ENCODE peak calls at places on chromosomes 5 and 9, in five cellular contexts. T, R, X, V and A are unnamed samples.

GRCh38 chr5:98458004-98458403 is 315.5 kb upstream of the RGMB start:
- DNase-seq in T (no peak), V (no peak), R (no peak), X (no peak), A (no peak)

GRCh38 chr5:157447246-157447645 is 12.8 kb upstream of the NIPAL4 start:
- DNase-seq in X (no peak), V (no peak), T (no peak), R (no peak), A (peak; percentile 19)

GRCh38 chr5:32707394-32707997 is 3.6 kb upstream of the NPR3 start:
- DNase-seq in V (peak; percentile 27), X (peak; percentile 21), T (no peak), R (no peak), A (peak; percentile 74)

GRCh38 chr5:156119692-156120091 is 207.3 kb upstream of the SGCD start:
- DNase-seq in X (no peak), R (no peak), T (no peak), V (no peak), A (no peak)

GRCh38 chr5:146466521-146467349 is 19.6 kb downstream of the TCERG1 start:
- DNase-seq in T (no peak), R (no peak), V (no peak), X (no peak), A (peak; percentile 21)

GRCh38 chr9:9764821-9765220 is 848.0 kb downstream of the PTPRD start:
- DNase-seq in T (no peak), X (no peak), R (no peak), V (no peak), A (no peak)

GRCh38 chr5:132466453-132467291 is 23.9 kb downstream of the IRF1 start:
- DNase-seq in V (peak; percentile 61), T (peak; percentile 94), X (no peak), R (no peak), A (no peak)

GRCh38 chr9:73152953-73153352 is 1.3 kb downstream of the ANXA1 start:
- DNase-seq in X (no peak), T (peak; percentile 20), V (no peak), R (no peak), A (no peak)

GRCh38 chr9:16726023-16726422 is 144.4 kb downstream of the BNC2 start:
- DNase-seq in R (no peak), V (no peak), T (no peak), X (no peak), A (peak; percentile 53)

GRCh38 chr9:93891549-93892310 is 63.4 kb downstream of the BARX1 start:
- DNase-seq in T (no peak), X (no peak), R (no peak), V (no peak), A (no peak)

GRCh38 chr5:139177809-139178581 is 20.2 kb downstream of the SIL1 start:
- DNase-seq in X (no peak), V (no peak), T (peak; percentile 43), R (no peak), A (no peak)

GRCh38 chr9:79655571-79655970 is 83.8 kb downstream of the TLE4 start:
- DNase-seq in V (no peak), X (no peak), T (no peak), R (no peak), A (no peak)

GRCh38 chr5:153676821-153677220 is 186.4 kb downstream of the GRIA1 start:
- DNase-seq in X (no peak), R (no peak), T (no peak), V (no peak), A (no peak)

GRCh38 chr5:91469517-91470165 is 86.5 kb upstream of the ARRDC3 start:
- DNase-seq in X (no peak), R (no peak), T (no peak), V (no peak), A (no peak)

GRCh38 chr9:22416692-22417060 is 29.9 kb upstream of the DMRTA1 start:
- DNase-seq in V (no peak), X (no peak), R (no peak), T (no peak), A (peak; percentile 2)

GRCh38 chr5:168327994-168328393 is 36.5 kb downstream of the WWC1 start:
- DNase-seq in T (no peak), X (no peak), R (no peak), V (no peak), A (no peak)

GRCh38 chr9:134058716-134059115 is 9.1 kb downstream of the BRD3 start:
- DNase-seq in T (no peak), X (no peak), V (no peak), R (no peak), A (no peak)

GRCh38 chr9:93091056-93091452 is 5.0 kb upstream of the CARD19 start:
- DNase-seq in R (no peak), T (no peak), X (no peak), V (no peak), A (no peak)

GRCh38 chr9:120393386-120394057 is 186.4 kb downstream of the CDK5RAP2 start:
- DNase-seq in X (no peak), V (no peak), T (no peak), R (no peak), A (no peak)

GRCh38 chr9:130825051-130825651 is 9.9 kb upstream of the ABL1 start:
- DNase-seq in R (peak; percentile 80), V (no peak), X (no peak), T (no peak), A (peak; percentile 86)

GRCh38 chr9:134065720-134066419 is 2.0 kb downstream of the BRD3 start:
- DNase-seq in T (peak; percentile 53), X (no peak), V (peak; percentile 81), R (peak; percentile 66), A (no peak)

GRCh38 chr9:137217276-137218211 is 4.5 kb downstream of the RNF208 start:
- DNase-seq in R (peak; percentile 84), T (no peak), V (peak; percentile 66), X (peak; percentile 53), A (peak; percentile 89)

GRCh38 chr5:143402464-143403356 is 776 bp downstream of the NR3C1 start:
- DNase-seq in R (peak; percentile 46), X (no peak), V (peak; percentile 34), T (no peak), A (peak; percentile 74)

GRCh38 chr9:132849168-132849831 is 28.8 kb downstream of the AK8 start:
- DNase-seq in R (no peak), T (no peak), V (no peak), X (no peak), A (no peak)

GRCh38 chr9:8338249-8338721 is 538.7 kb upstream of the DMAC1 start:
- DNase-seq in T (no peak), R (no peak), X (no peak), V (no peak), A (no peak)

GRCh38 chr5:8650197-8650596 is 781.2 kb downstream of the MTRR start:
- DNase-seq in X (no peak), T (no peak), R (no peak), V (no peak), A (no peak)

GRCh38 chr5:132086277-132086794 is 12.7 kb downstream of the CSF2 start:
- DNase-seq in R (peak; percentile 49), X (no peak), V (no peak), T (no peak), A (no peak)

GRCh38 chr5:172766287-172767104 is 4.5 kb downstream of the DUSP1 start:
- DNase-seq in V (peak; percentile 86), T (no peak), R (no peak), X (no peak), A (no peak)

GRCh38 chr5:172763120-172763464 is 7.9 kb downstream of the DUSP1 start:
- DNase-seq in R (no peak), T (no peak), X (no peak), V (no peak), A (no peak)

GRCh38 chr5:172765766-172766286 is 5.2 kb downstream of the DUSP1 start:
- DNase-seq in R (no peak), X (no peak), T (no peak), V (no peak), A (no peak)

GRCh38 chr5:172762214-172763119 is 8.5 kb downstream of the DUSP1 start:
- DNase-seq in V (no peak), X (no peak), T (no peak), R (no peak), A (no peak)

DNA sequence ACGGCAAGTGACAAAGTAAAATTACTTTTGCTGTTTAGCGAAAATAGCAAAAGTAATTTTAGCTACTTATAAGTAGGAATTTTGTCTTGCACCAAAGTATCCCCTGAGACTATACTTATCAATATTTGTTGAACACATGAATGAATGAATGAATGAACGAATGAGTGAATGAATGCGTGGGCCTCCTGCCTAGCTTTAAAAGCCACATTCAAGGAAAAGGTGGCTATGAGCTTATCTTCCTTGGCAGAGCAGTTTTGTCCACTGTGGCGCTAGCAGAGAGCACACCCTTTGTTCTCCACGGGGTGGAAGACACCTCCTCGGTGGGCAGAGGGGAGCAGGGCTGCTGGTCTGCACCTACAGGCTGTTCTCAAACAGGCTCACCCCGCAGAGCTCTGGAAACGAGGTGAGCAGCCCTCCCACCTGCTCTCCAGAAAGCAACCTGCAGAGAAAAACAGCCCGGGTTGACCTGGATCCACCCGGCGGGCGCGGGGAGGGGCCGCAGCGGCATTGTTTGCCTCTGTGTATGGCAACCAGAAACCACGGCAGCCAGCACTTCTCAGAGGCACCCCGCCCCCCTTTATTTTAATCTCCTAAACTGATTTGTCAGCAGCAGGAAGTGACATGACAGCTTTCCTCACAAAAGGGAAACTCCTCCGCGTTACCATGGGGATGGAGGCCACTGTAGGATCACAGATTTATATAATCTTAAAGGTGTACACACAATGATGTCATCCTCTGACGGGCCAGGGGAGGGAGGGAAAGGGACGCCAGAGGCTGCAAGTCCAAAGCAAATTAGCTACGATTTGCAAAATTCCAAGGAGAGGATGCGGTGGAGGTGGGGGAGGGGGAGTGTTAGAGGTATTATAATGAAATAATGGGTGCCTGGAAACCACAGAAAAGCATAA is 5.9 kb downstream of the DUSP1 start:
- DNase-seq in X (peak; percentile 98), V (peak; percentile 99), R (peak; percentile 89), T (peak; percentile 83), A (peak; percentile 99)
- TF ChIP-seq EZH2 in X (no peak), V (no peak), R (no peak), T (no peak), A (no peak)

GRCh38 chr9:100346836-100347235 is 5.9 kb downstream of the TEX10 start:
- DNase-seq in R (no peak), V (no peak), T (no peak), X (no peak), A (no peak)
- TF ChIP-seq REST in R (no peak), V (no peak), T (no peak), X (no peak), A (no peak)

DNA sequence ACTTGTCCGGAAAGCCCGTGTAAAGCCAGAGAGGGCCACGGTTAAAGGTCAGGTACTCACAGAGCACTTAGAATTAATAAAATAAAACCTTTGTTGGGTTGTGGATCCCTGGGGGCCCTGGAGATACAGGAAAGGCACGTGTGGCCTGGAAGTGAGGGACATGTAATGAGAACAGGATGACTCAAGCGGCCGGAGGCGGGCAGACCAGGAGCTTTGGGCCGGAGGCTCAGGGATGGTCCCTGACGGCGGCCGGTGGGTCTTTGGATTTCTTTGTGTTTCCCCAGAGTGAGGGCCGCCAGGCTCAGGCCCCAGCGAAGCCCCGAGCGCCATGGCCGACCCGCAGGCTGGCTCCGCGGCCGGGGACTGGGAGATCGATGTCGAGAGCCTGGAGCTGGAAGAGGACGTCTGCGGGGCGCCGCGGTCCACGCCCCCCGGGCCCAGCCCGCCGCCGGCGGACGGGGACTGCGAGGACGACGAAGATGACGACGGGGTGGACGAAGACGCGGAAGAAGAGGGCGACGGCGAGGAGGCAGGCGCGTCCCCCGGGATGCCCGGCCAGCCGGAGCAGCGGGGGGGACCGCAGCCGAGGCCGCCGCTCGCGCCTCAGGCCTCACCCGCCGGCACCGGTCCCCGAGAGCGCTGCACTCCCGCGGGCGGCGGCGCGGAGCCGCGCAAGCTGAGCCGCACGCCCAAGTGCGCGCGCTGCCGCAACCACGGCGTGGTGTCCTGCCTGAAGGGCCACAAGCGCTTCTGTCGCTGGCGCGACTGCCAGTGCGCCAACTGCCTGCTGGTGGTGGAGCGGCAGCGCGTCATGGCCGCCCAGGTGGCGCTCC is 1.3 kb downstream of the DMRT2 start:
- DNase-seq in R (no peak), X (no peak), T (no peak), V (no peak), A (peak; percentile 68)
- TF ChIP-seq EZH2 in R (no peak), X (no peak), T (no peak), V (no peak), A (peak; percentile 86)

GRCh38 chr9:35962126-35962906 is 4.4 kb upstream of the OR2S2 start:
- DNase-seq in X (no peak), R (no peak), V (no peak), T (no peak), A (peak; percentile 69)
- TF ChIP-seq REST in X (no peak), R (no peak), V (no peak), T (no peak), A (no peak)